ENCODE peak calls at places on chromosome 2, in eight cellular contexts. F is ovary, Q is left ventricle myocardium inferior, N is right cardiac atrium, Z is IMR-90, V is hepatocyte, H is RWPE1, W is H1. I is an unnamed sample.

GRCh38 chr2:207505728-207506127 is 24.0 kb upstream of the CREB1 start:
- DNase-seq in N (no peak), Q (no peak), Z (peak; percentile 80), V (no peak), W (no peak), H (peak; percentile 93), F (no peak), I (no peak)

GRCh38 chr2:165609672-165610071 is 140.2 kb downstream of the CSRNP3 start:
- DNase-seq in V (no peak), Z (no peak), W (no peak), F (no peak), N (no peak), Q (no peak), H (no peak), I (no peak)

GRCh38 chr2:174729797-174730529 is 34.3 kb downstream of the CHRNA1 start:
- DNase-seq in W (peak; percentile 29), V (peak; percentile 35), F (no peak), H (peak; percentile 4), Q (no peak), N (peak; percentile 68), Z (peak; percentile 10), I (peak; percentile 58)

GRCh38 chr2:230327418-230328154 is 593 bp downstream of the SP140L start:
- DNase-seq in V (no peak), F (no peak), W (no peak), Q (no peak), H (no peak), N (no peak), Z (no peak), I (no peak)

GRCh38 chr2:81260320-81260719 is 955.8 kb upstream of the LRRTM1 start:
- DNase-seq in V (no peak), H (peak; percentile 8), N (no peak), F (no peak), Z (no peak), Q (no peak), W (no peak), I (no peak)

GRCh38 chr2:1614564-1614963 is 129.8 kb downstream of the PXDN start:
- DNase-seq in V (no peak), N (no peak), Q (no peak), Z (no peak), F (no peak), H (no peak), W (no peak), I (no peak)

GRCh38 chr2:120594856-120595685 is 140.6 kb upstream of the GLI2 start:
- DNase-seq in Q (no peak), V (peak; percentile 66), H (peak; percentile 75), N (peak; percentile 35), Z (no peak), F (no peak), W (no peak), I (no peak)

GRCh38 chr2:25078171-25079049 is 36.5 kb downstream of the EFR3B start:
- DNase-seq in V (peak; percentile 68), Z (peak; percentile 91), N (peak; percentile 50), H (peak; percentile 79), F (no peak), W (no peak), Q (no peak), I (no peak)

GRCh38 chr2:44244135-44244871 is 31.0 kb upstream of the SLC3A1 start:
- DNase-seq in N (peak; percentile 78), F (peak; percentile 33), Z (peak; percentile 68), Q (peak; percentile 37), W (no peak), V (peak; percentile 86), H (peak; percentile 51), I (peak; percentile 83)

GRCh38 chr2:26000561-26001211 is 18.4 kb upstream of the KIF3C start:
- DNase-seq in Z (no peak), F (no peak), W (no peak), N (peak; percentile 57), V (peak; percentile 35), H (no peak), Q (no peak), I (no peak)

GRCh38 chr2:113240150-113240914 is 38.4 kb downstream of the PAX8 start:
- DNase-seq in Z (peak; percentile 97), W (no peak), Q (peak; percentile 90), H (peak; percentile 86), N (peak; percentile 96), F (peak; percentile 67), V (peak; percentile 60), I (no peak)

GRCh38 chr2:129766159-129766485 is 213.3 kb upstream of the RAB6C start:
- DNase-seq in W (no peak), Q (no peak), Z (no peak), H (no peak), N (no peak), V (no peak), F (no peak), I (no peak)

GRCh38 chr2:65901809-65902208 is 469.4 kb upstream of the SPRED2 start:
- DNase-seq in V (no peak), W (no peak), N (peak; percentile 74), H (no peak), Q (no peak), F (no peak), Z (no peak), I (no peak)

GRCh38 chr2:109353806-109354745 is 225.1 kb downstream of the SH3RF3 start:
- DNase-seq in Z (no peak), W (no peak), F (no peak), H (no peak), V (no peak), N (no peak), Q (no peak), I (no peak)

GRCh38 chr2:54048117-54048785 is 67.2 kb upstream of the ACYP2 start:
- DNase-seq in N (no peak), H (no peak), Z (no peak), F (no peak), V (no peak), W (no peak), Q (no peak), I (no peak)

GRCh38 chr2:117985092-117985491 is 28.8 kb downstream of the CCDC93 start:
- DNase-seq in Q (no peak), F (no peak), H (no peak), V (no peak), W (no peak), N (no peak), Z (no peak), I (peak; percentile 69)

GRCh38 chr2:231611273-231612198 is 18.9 kb downstream of the TEX44 start:
- DNase-seq in N (peak; percentile 71), W (no peak), V (peak; percentile 80), F (no peak), H (peak; percentile 88), Z (peak; percentile 84), Q (no peak), I (peak; percentile 66)

GRCh38 chr2:180717588-180717987 is 262.8 kb upstream of the UBE2E3 start:
- DNase-seq in H (no peak), W (no peak), F (no peak), N (no peak), Z (no peak), V (no peak), Q (no peak), I (no peak)

GRCh38 chr2:109089602-109090300 is 39.3 kb upstream of the SH3RF3 start:
- DNase-seq in Z (peak; percentile 73), Q (no peak), H (no peak), F (no peak), W (no peak), N (no peak), V (no peak), I (no peak)

GRCh38 chr2:29269095-29270090 is 154.2 kb downstream of the CLIP4 start:
- DNase-seq in V (no peak), Q (no peak), W (no peak), F (no peak), Z (no peak), H (no peak), N (no peak), I (no peak)

GRCh38 chr2:9057939-9058761 is 54.7 kb upstream of the MBOAT2 start:
- DNase-seq in F (no peak), W (no peak), V (no peak), Z (peak; percentile 89), N (no peak), H (no peak), Q (no peak), I (no peak)

GRCh38 chr2:160574472-160575140 is 81.0 kb upstream of the RBMS1 start:
- DNase-seq in V (peak; percentile 19), N (no peak), Q (no peak), Z (peak; percentile 87), F (no peak), W (no peak), H (peak; percentile 63), I (no peak)

GRCh38 chr2:216234106-216234505 is 125.0 kb downstream of the XRCC5 start:
- DNase-seq in N (no peak), W (no peak), H (no peak), V (no peak), Z (no peak), Q (no peak), F (no peak), I (no peak)
- H3K27ac ChIP-seq in N (no peak overlapping the region), W (no peak overlapping the region), H (no peak overlapping the region), V (no peak overlapping the region), Z (no peak overlapping the region), Q (no peak overlapping the region), F (no peak overlapping the region), I (no peak overlapping the region)

GRCh38 chr2:158214431-158214830 is 112.8 kb downstream of the UPP2 start:
- DNase-seq in N (no peak), Q (no peak), F (no peak), W (no peak), H (peak; percentile 35), Z (no peak), V (peak; percentile 16), I (no peak)

GRCh38 chr2:158213743-158214142 is 112.1 kb downstream of the UPP2 start:
- DNase-seq in N (no peak), Q (no peak), W (no peak), F (no peak), V (no peak), Z (no peak), H (no peak), I (no peak)

GRCh38 chr2:158207354-158207753 is 105.7 kb downstream of the UPP2 start:
- DNase-seq in Z (no peak), H (no peak), Q (no peak), F (no peak), N (no peak), V (no peak), W (no peak), I (no peak)

GRCh38 chr2:158211516-158211915 is 109.8 kb downstream of the UPP2 start:
- DNase-seq in N (no peak), W (no peak), Z (no peak), H (no peak), F (no peak), V (no peak), Q (no peak), I (no peak)
- H3K27ac ChIP-seq in N (no peak overlapping the region), W (no peak overlapping the region), Z (no peak overlapping the region), H (no peak overlapping the region), F (no peak overlapping the region), V (no peak overlapping the region), Q (no peak overlapping the region), I (no peak overlapping the region)

DNA sequence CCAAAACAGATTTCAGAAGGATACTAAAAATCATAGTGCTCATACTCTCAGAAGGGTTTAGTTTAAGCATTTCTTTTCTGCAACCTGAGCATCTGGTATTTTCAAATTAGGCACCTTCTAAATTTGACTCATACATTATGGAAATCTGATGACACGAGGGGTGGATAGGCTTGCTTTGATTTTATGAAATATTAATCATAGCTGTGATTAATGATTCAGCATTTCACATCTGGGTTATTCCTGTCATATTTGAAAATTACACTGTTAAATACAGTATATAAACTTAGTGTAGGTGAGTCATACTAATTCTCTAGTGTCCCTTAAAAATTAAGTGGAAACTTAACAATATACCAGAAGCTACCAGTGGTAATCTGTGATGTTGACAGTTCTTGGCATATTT is 47.7 kb downstream of the MRPS9 start:
- DNase-seq in Q (no peak), W (no peak), Z (no peak), N (no peak), H (no peak), V (no peak), F (no peak), I (no peak)
- H3K27ac ChIP-seq in Q (no peak overlapping the region), W (no peak overlapping the region), Z (no peak overlapping the region), N (no peak overlapping the region), H (no peak overlapping the region), V (no peak overlapping the region), F (no peak overlapping the region), I (no peak overlapping the region)

GRCh38 chr2:226227341-226227740 is 572.3 kb downstream of the IRS1 start:
- DNase-seq in N (no peak), W (no peak), H (no peak), F (no peak), V (no peak), Z (peak; percentile 18), Q (no peak), I (no peak)
- H3K27ac ChIP-seq in N (no peak overlapping the region), W (no peak overlapping the region), H (no peak overlapping the region), F (no peak overlapping the region), V (no peak overlapping the region), Z (no peak overlapping the region), Q (no peak overlapping the region), I (no peak overlapping the region)